ENCODE peak calls at places on chromosome 12, in four cellular contexts. P is HepG2, C is K562, M is GM12878. V is an unnamed sample.
A peak's percentile ranks its signal among the peaks of the same experiment; 100 is the strongest.

GRCh38 chr12:10896854-10897253 is 12.5 kb downstream of the TAS2R13 start:
- DNase-seq in P (no peak), C (no peak), M (no peak), V (no peak)

GRCh38 chr12:104171785-104172563 is 34.0 kb upstream of the NFYB start:
- DNase-seq in P (no peak), C (peak; percentile 97), M (no peak), V (no peak)

GRCh38 chr12:26767116-26767515 is 65.9 kb downstream of the ITPR2 start:
- DNase-seq in P (peak; percentile 67), C (no peak), M (no peak), V (no peak)

GRCh38 chr12:28622416-28622815 is 432.2 kb downstream of the CCDC91 start:
- DNase-seq in P (no peak), C (no peak), M (no peak), V (no peak)

GRCh38 chr12:121673013-121673441 is 3.6 kb upstream of the MORN3 start:
- DNase-seq in P (no peak), C (peak; percentile 31), M (no peak), V (no peak)

GRCh38 chr12:23906329-23906728 is 43.1 kb downstream of the SOX5 start:
- DNase-seq in P (peak; percentile 20), C (no peak), M (no peak), V (no peak)

GRCh38 chr12:6843118-6843902 is 2.6 kb downstream of the GNB3 start:
- DNase-seq in P (no peak), C (peak; percentile 67), M (no peak), V (no peak)

GRCh38 chr12:59972941-59973340 is 377.1 kb downstream of the SLC16A7 start:
- DNase-seq in P (peak; percentile 12), C (no peak), M (no peak), V (no peak)

GRCh38 chr12:15322164-15323054 is at the start of gene PTPRO:
- DNase-seq in P (no peak), C (no peak), M (no peak), V (no peak)

GRCh38 chr12:96103067-96103650 is 67.8 kb upstream of the LTA4H start:
- DNase-seq in P (no peak), C (no peak), M (no peak), V (no peak)

GRCh38 chr12:104689630-104690029 is 232.9 kb downstream of the CHST11 start:
- DNase-seq in P (no peak), C (no peak), M (no peak), V (no peak)

GRCh38 chr12:63905523-63905922 is 61.0 kb downstream of the SRGAP1 start:
- DNase-seq in P (no peak), C (no peak), M (no peak), V (no peak)

GRCh38 chr12:84920331-84920730 is 7.7 kb upstream of the SLC6A15 start:
- DNase-seq in P (no peak), C (no peak), M (no peak), V (no peak)

GRCh38 chr12:11729008-11729407 is 79.5 kb downstream of the ETV6 start:
- DNase-seq in P (no peak), C (no peak), M (no peak), V (no peak)

GRCh38 chr12:96398422-96399080 is 1.7 kb downstream of the CDK17 start:
- DNase-seq in P (peak; percentile 7), C (no peak), M (no peak), V (no peak)

GRCh38 chr12:24795699-24796385 is 153.1 kb downstream of the BCAT1 start:
- DNase-seq in P (no peak), C (no peak), M (no peak), V (no peak)

GRCh38 chr12:51348116-51348515 is 1.6 kb upstream of the CELA1 start:
- DNase-seq in P (no peak), C (no peak), M (no peak), V (no peak)

GRCh38 chr12:113425960-113426453 is 3.8 kb downstream of the SDSL start:
- DNase-seq in P (no peak), C (no peak), M (peak; percentile 25), V (no peak)
- H3K4me2 ChIP-seq in P (no peak overlapping the region), C (no peak overlapping the region), M (peak overlapping the region; percentile 9), V (no peak overlapping the region)

GRCh38 chr12:110903511-110903910 is 16.9 kb downstream of the MYL2 start:
- DNase-seq in P (no peak), C (no peak), M (no peak), V (no peak)
- TF ChIP-seq USF2 in P (no peak), C (no peak), M (no peak), V (no peak)

DNA sequence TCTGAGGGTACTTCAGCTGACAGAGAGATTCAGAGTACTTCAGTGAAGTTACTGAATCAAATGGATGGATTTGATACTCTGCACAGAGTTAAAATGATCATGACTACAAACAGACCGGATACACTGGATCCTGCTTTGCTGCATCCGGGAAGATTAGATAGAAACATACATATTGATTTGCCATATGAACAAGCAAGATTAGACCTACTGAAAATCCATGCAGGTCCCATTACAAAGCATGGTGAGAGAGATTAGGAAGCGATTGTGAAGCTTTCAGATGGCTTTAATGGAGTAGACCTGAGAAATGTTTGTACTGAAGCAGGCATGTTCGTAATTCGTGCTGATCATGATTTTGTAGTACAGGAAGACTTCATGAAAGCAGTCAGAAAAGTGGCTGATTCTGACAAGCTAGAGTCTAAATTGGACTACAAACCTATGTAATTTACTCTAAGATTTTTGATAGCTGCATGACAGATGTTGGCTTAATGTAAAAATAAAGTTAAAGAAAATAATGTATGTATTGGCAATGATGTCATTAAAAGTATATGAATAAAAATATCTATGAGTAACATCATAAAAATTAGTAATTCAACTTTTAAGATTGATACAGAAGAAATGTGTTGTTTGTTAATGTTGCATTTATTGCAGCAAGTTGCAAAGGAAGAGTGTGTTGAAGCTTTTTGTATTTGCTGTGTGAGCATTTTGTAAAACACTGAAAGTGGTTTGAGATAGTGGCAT is 136.1 kb upstream of the RAP1B start:
- DNase-seq in P (no peak), C (no peak), M (no peak), V (no peak)
- TF ChIP-seq ESRRA in P (no peak), C (no peak), M (no peak), V (no peak)

GRCh38 chr12:47272412-47273190 is 192.8 kb upstream of the AMIGO2 start:
- DNase-seq in P (no peak), C (no peak), M (no peak), V (no peak)

GRCh38 chr12:47273191-47273626 is 193.4 kb upstream of the AMIGO2 start:
- DNase-seq in P (no peak), C (no peak), M (no peak), V (no peak)

GRCh38 chr12:47270782-47271664 is 191.3 kb upstream of the AMIGO2 start:
- DNase-seq in P (no peak), C (no peak), M (no peak), V (peak; percentile 73)

GRCh38 chr12:47274725-47275124 is 195.0 kb upstream of the AMIGO2 start:
- DNase-seq in P (no peak), C (no peak), M (no peak), V (no peak)

GRCh38 chr12:47271800-47272230 is 192.1 kb upstream of the AMIGO2 start:
- DNase-seq in P (no peak), C (no peak), M (no peak), V (no peak)
- H3K4me2 ChIP-seq in P (no peak overlapping the region), C (peak overlapping the region; percentile 62), M (no peak overlapping the region), V (peak overlapping the region; percentile 73)

DNA sequence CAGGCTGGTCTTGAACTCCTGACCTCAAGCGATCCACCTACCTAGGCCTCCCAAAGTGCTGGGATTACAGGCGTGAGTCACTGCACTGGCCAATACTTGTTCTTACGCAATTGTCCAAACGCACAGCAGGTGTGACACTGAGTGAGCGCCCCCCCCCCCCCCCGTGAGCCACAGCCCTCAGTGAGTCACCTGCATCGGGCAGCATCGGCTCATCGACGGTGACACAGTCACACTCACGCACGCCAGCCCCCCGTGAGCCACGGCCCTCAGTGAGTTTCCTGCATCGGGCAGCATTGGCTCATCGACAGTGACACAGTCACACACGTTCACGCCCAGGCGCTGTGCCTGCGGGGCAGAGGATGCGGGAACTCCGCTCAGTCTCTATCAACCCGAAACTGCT is 42.5 kb downstream of the GALNT9 start:
- DNase-seq in P (peak; percentile 39), C (peak; percentile 25), M (no peak), V (peak; percentile 27)
- TF ChIP-seq USF2 in P (no peak), C (no peak), M (no peak), V (no peak)